ENCODE peak calls at places on chromosomes 12 and 14, in eight cellular contexts. P is pancreas, V is aorta, S is lower lobe of right lung, F is suprapubic skin, Y is right atrium auricular region, M is fibroblast of lung, Z is cardiac muscle cell. E is an unnamed sample. For H3K36me3, H3K9me3 and H3K4me1, the result is how much of the 10 kb centered on the place peaks cover.

GRCh38 chr12:8493084-8493483 is 20.2 kb upstream of the CLEC4D start:
- DNase-seq in V (no peak), F (no peak), Y (no peak), M (no peak), S (no peak), P (no peak), Z (no peak), E (no peak)

GRCh38 chr12:57584050-57584449 is 6.9 kb upstream of the PIP4K2C start:
- DNase-seq in F (no peak), V (no peak), Y (no peak), P (no peak), Z (no peak), M (no peak), S (no peak), E (no peak)

GRCh38 chr12:55697686-55698085 is 10.0 kb downstream of the ITGA7 start:
- DNase-seq in F (no peak), Y (no peak), V (peak), Z (no peak), P (no peak), M (no peak), S (no peak), E (peak)

GRCh38 chr14:43014338-43014737 is 1407.7 kb downstream of the LRFN5 start:
- DNase-seq in M (no peak), S (no peak), P (no peak), Z (no peak), V (no peak), Y (no peak), F (no peak), E (no peak)

GRCh38 chr12:110253176-110253575 is 27.9 kb upstream of the ATP2A2 start:
- DNase-seq in S (peak), Z (peak), M (no peak), V (peak), P (peak), F (no peak), Y (peak), E (no peak)

GRCh38 chr14:93044116-93044515 is 71.6 kb downstream of the ITPK1 start:
- DNase-seq in M (peak), Y (no peak), Z (no peak), F (no peak), V (no peak), P (no peak), S (no peak), E (no peak)

GRCh38 chr12:52867636-52868035 is 18.8 kb upstream of the KRT78 start:
- DNase-seq in M (no peak), S (peak), Y (no peak), V (peak), Z (no peak), F (no peak), P (peak), E (no peak)

GRCh38 chr12:52847335-52848102 is 1.3 kb downstream of the KRT78 start:
- DNase-seq in P (no peak), Y (no peak), V (peak), Z (peak), F (no peak), M (peak), S (no peak), E (peak)

GRCh38 chr14:69693823-69694729 is 72.9 kb upstream of the SRSF5 start:
- DNase-seq in Y (no peak), F (no peak), P (peak), M (no peak), S (no peak), V (no peak), Z (no peak), E (peak)

GRCh38 chr12:95115641-95116040 is 42.2 kb upstream of the NR2C1 start:
- DNase-seq in Y (no peak), M (no peak), F (no peak), Z (no peak), P (no peak), V (no peak), S (no peak), E (no peak)

GRCh38 chr14:59026086-59026485 is 162.4 kb upstream of the DAAM1 start:
- DNase-seq in F (no peak), Y (no peak), M (peak), S (no peak), V (no peak), P (no peak), Z (no peak), E (no peak)

GRCh38 chr12:27359578-27360340 is 27.1 kb downstream of the BMAL2 start:
- DNase-seq in S (no peak), P (no peak), V (no peak), M (peak), F (no peak), Z (peak), Y (no peak), E (no peak)

GRCh38 chr12:4439736-4440135 is 5.9 kb downstream of the FGF6 start:
- DNase-seq in Y (peak), Z (no peak), S (no peak), F (peak), P (no peak), M (no peak), V (no peak), E (no peak)

GRCh38 chr14:32571995-32572866 is 243.1 kb downstream of the AKAP6 start:
- DNase-seq in F (no peak), Z (no peak), M (no peak), P (no peak), S (no peak), V (no peak), Y (no peak), E (no peak)

GRCh38 chr12:106205208-106206069 is 42.4 kb downstream of the CKAP4 start:
- DNase-seq in P (peak), S (no peak), F (no peak), Z (no peak), Y (no peak), M (no peak), V (no peak), E (peak)

GRCh38 chr12:93784339-93785086 is 107.3 kb downstream of the CRADD start:
- DNase-seq in F (no peak), V (no peak), P (no peak), S (no peak), Y (peak), M (peak), Z (peak), E (no peak)

GRCh38 chr12:12705833-12706520 is 10.0 kb upstream of the GPR19 start:
- DNase-seq in Y (no peak), F (no peak), S (no peak), Z (no peak), V (peak), M (no peak), P (peak), E (peak)

GRCh38 chr12:109234012-109234411 is 75.1 kb downstream of the FOXN4 start:
- DNase-seq in M (no peak), F (no peak), Y (no peak), P (no peak), V (no peak), S (no peak), Z (no peak), E (no peak)

GRCh38 chr14:20624495-20625070 is 16.9 kb downstream of the OR6S1 start:
- DNase-seq in M (peak), P (no peak), Z (peak), Y (peak), F (peak), V (peak), S (peak), E (peak)

GRCh38 chr14:20626274-20626673 is 15.2 kb downstream of the OR6S1 start:
- DNase-seq in Y (no peak), V (no peak), F (no peak), M (no peak), Z (no peak), S (no peak), P (no peak), E (no peak)

GRCh38 chr14:20620798-20621478 is 20.6 kb downstream of the OR6S1 start:
- DNase-seq in P (no peak), Y (no peak), Z (no peak), V (no peak), S (no peak), F (no peak), M (no peak), E (no peak)

GRCh38 chr14:20623798-20624197 is 17.7 kb downstream of the OR6S1 start:
- DNase-seq in Z (no peak), V (no peak), P (no peak), F (no peak), S (no peak), M (no peak), Y (no peak), E (no peak)

DNA sequence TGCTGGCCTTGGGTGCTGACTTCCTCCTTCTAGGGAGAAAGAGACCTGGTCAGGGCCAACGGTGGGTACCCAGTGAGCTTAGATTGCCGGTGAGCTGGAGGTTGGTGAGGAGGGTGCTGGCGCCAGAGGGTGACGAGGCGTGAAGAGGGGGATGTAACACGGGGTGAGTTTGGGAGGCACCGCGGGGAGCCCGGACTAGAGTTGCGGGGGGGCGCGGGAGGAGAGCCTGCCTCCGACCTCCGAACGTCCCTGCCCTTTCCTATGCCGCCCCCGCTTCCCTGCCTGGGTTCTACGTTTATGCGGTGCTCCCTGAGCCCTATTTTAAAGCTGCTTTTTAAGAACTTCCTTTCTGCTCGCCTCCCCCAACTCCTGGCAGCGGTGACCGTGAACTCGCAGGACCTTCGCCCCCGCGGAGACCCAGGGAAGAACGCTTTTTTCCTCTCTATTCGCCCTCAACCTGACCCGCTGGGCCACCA is 18.6 kb downstream of the OR6S1 start:
- DNase-seq in Y (no peak), V (no peak), Z (no peak), M (no peak), F (no peak), P (no peak), S (no peak), E (no peak)
- H3K36me3 ChIP-seq in Y (under half), V (under half), Z (under half), M (under half), F (under half), P (under half), S (under half), E (under half)

GRCh38 chr14:104374718-104375080 is 204.9 kb upstream of the C14orf180 start:
- DNase-seq in F (no peak), V (peak), P (peak), Y (no peak), S (no peak), Z (no peak), M (no peak), E (no peak)
- H3K9me3 ChIP-seq in F (under half), V (under half), P (under half), Y (under half), S (under half), Z (under half), M (under half), E (under half)

GRCh38 chr12:114401346-114402320 is 4.3 kb downstream of the TBX5 start:
- DNase-seq in P (no peak), Y (no peak), V (no peak), M (no peak), Z (no peak), F (no peak), S (no peak), E (no peak)
- H3K4me1 ChIP-seq in P (under half), Y (under half), V (under half), M (under half), Z (half or more), F (under half), S (under half), E (under half)

DNA sequence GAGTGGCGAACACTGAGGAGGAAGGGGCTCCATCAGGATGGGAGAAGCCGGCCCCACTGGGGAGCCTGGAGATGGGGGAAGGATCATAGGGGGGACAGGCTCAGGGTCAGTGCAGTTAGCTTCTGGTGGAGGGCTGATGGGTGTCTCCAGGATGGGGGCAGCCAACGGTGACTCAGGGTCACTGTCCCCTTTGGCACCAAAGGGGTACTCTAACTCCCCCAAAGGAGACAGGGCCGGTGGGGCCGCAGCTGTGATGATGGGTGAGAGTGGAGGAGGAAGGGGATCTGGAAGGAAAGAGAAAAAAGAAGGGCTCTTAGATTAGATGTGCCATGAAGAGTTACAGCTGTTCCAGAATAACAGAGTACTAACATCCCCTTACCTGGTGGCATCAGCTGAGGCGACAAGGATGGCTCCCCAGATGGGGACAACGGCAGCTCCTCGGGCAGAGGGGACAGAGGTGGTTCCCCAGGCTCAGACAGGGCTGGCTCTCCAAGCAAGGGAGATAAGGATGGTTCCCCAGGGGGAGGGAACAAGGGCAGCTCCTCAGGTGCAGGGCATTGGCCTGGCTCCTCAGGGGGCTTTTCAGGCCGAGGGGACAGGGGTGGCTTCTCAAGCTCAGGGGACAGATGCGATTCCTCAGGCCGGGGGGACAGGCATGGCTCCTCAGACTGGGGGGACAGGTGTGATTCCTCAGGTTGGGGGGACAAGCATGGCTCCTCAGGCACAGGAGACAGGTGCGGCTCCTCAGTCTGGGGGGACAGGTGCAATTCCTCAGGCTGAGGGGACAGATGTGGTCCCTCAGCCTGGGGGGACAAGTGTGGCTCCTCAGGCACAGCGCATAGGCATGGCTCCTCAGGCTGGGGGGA is 9.9 kb downstream of the KMT2D start:
- DNase-seq in M (no peak), P (no peak), S (peak), V (peak), Z (no peak), F (no peak), Y (no peak), E (peak)
- H3K36me3 ChIP-seq in M (half or more), P (under half), S (half or more), V (under half), Z (half or more), F (half or more), Y (half or more), E (half or more)